ENCODE peak calls at places on chromosomes 11 and 22, in ten cellular contexts. M is PC-3, O is testis, S is endodermal cell, N is GM23248, B is neuronal stem cell, V is prostate gland, C is HCT116, L is body of pancreas, J is lower lobe of right lung. Q is an unnamed sample.
A peak's percentile ranks its signal among the peaks of the same experiment; 100 is the strongest.

GRCh38 chr11:108198833-108199232 is 23.6 kb downstream of the NPAT start:
- DNase-seq in M (no peak), O (peak; percentile 65), S (no peak), N (no peak), B (no peak), V (no peak), C (no peak), L (no peak), J (peak; percentile 70), Q (no peak)

GRCh38 chr11:66012946-66013761 is 1.3 kb downstream of the CST6 start:
- DNase-seq in M (peak; percentile 76), O (no peak), S (peak; percentile 64), N (no peak), B (no peak), V (no peak), C (no peak), L (no peak), J (no peak), Q (no peak)

GRCh38 chr22:20956258-20957117 is 10.6 kb upstream of the AIFM3 start:
- DNase-seq in M (peak; percentile 75), O (no peak), S (peak; percentile 89), N (peak; percentile 64), B (no peak), V (no peak), C (peak; percentile 73), L (peak; percentile 35), J (no peak), Q (no peak)

GRCh38 chr11:62419560-62420342 is 918 bp downstream of the SCGB1A1 start:
- DNase-seq in M (no peak), O (no peak), S (no peak), N (no peak), B (no peak), V (no peak), C (no peak), L (no peak), J (no peak), Q (no peak)

GRCh38 chr11:120441592-120441991 is 70.0 kb upstream of the GRIK4 start:
- DNase-seq in M (no peak), O (no peak), S (no peak), N (no peak), B (no peak), V (no peak), C (no peak), L (no peak), J (no peak), Q (no peak)

GRCh38 chr11:93849751-93850584 is 450 bp downstream of the VSTM5 start:
- DNase-seq in M (peak; percentile 30), O (peak; percentile 21), S (peak; percentile 78), N (peak; percentile 56), B (peak; percentile 5), V (no peak), C (no peak), L (peak; percentile 34), J (no peak), Q (peak; percentile 83)

GRCh38 chr11:127919206-127920000 is 668.0 kb downstream of the ETS1 start:
- DNase-seq in M (peak; percentile 63), O (no peak), S (no peak), N (peak; percentile 91), B (no peak), V (no peak), C (no peak), L (no peak), J (no peak), Q (no peak)

GRCh38 chr11:132231656-132232173 is 861.3 kb downstream of the NTM start:
- DNase-seq in M (no peak), O (no peak), S (no peak), N (no peak), B (no peak), V (no peak), C (no peak), L (no peak), J (no peak), Q (no peak)

GRCh38 chr11:76267563-76267962 is 61.3 kb upstream of the WNT11 start:
- DNase-seq in M (no peak), O (no peak), S (no peak), N (peak; percentile 83), B (no peak), V (no peak), C (no peak), L (no peak), J (no peak), Q (no peak)

GRCh38 chr11:114257621-114258558 is 38.3 kb upstream of the NNMT start:
- DNase-seq in M (no peak), O (peak; percentile 78), S (peak; percentile 71), N (peak; percentile 30), B (peak; percentile 90), V (peak; percentile 70), C (no peak), L (peak; percentile 43), J (peak; percentile 68), Q (peak; percentile 81)

GRCh38 chr22:49230194-49230577 is 597.5 kb downstream of the BRD1 start:
- DNase-seq in M (no peak), O (peak; percentile 15), S (peak; percentile 89), N (no peak), B (peak; percentile 50), V (peak; percentile 2), C (no peak), L (no peak), J (no peak), Q (no peak)

GRCh38 chr11:11845551-11845950 is 3.8 kb downstream of the USP47 start:
- DNase-seq in M (peak; percentile 25), O (no peak), S (no peak), N (peak; percentile 61), B (no peak), V (no peak), C (no peak), L (no peak), J (no peak), Q (no peak)

GRCh38 chr11:131195801-131196517 is 174.5 kb upstream of the NTM start:
- DNase-seq in M (peak; percentile 62), O (peak; percentile 52), S (no peak), N (peak; percentile 20), B (no peak), V (peak; percentile 62), C (no peak), L (peak; percentile 47), J (peak; percentile 61), Q (peak; percentile 76)

DNA sequence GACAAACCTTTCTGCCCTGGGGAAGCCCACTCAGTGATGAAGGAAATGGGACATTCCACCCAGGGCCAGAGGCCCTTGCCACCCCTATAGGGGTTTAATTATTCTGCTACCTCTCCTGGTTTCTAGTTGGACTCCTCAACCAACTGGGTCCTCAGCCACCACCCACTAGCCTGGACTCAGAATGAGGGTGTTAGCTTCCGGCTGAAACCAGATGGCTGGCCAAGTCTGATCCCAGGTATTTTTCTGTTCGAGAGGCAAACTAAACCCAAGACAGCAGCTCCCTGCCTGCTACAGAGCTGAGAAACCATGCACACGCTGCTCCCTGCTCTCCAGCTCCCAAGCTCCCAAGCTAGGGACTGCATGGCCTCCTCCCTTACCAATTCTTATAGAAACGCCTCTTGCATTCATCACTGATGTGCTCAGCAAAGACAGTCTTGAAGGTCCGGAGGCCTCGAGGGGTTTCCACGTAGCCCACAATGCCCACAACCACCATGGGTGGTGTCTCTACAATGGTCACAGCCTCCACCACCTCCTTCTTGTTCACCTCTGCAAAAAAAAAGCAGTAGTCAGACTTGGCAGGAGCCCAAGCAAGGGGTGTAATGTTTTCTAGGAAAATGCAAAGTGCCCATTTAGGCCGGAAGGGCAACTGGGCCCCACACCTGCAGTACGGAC is 2.2 kb downstream of the RPL3 start:
- DNase-seq in M (peak; percentile 22), O (no peak), S (peak; percentile 58), N (peak; percentile 55), B (no peak), V (no peak), C (no peak), L (no peak), J (peak; percentile 28), Q (no peak)
- H3K4me1 ChIP-seq in M (peaks cover 16% of the 10 kb centered on the region), O (peaks cover 50% of the 10 kb centered on the region), S (peaks cover 3% of the 10 kb centered on the region), N (peaks cover 23% of the 10 kb centered on the region), B (peaks cover 28% of the 10 kb centered on the region), V (peaks cover 26% of the 10 kb centered on the region), C (peaks cover 71% of the 10 kb centered on the region), L (peaks cover 55% of the 10 kb centered on the region), J (peaks cover 55% of the 10 kb centered on the region), Q (peaks cover 26% of the 10 kb centered on the region)

GRCh38 chr22:45242778-45243191 is 2.1 kb upstream of the KIAA0930 start:
- DNase-seq in M (peak; percentile 84), O (no peak), S (no peak), N (no peak), B (no peak), V (peak; percentile 76), C (no peak), L (peak; percentile 72), J (peak; percentile 53), Q (no peak)
- H3K4me1 ChIP-seq in M (peaks cover 35% of the 10 kb centered on the region), O (peaks cover 7% of the 10 kb centered on the region), S (peaks cover 6% of the 10 kb centered on the region), N (peaks cover 18% of the 10 kb centered on the region), B (peaks cover 10% of the 10 kb centered on the region), V (peaks cover 12% of the 10 kb centered on the region), C (peaks cover 67% of the 10 kb centered on the region), L (peaks cover 69% of the 10 kb centered on the region), J (peaks cover 33% of the 10 kb centered on the region), Q (peaks cover 29% of the 10 kb centered on the region)

GRCh38 chr11:60128376-60128775 is 39.9 kb downstream of the MS4A2 start:
- DNase-seq in M (no peak), O (peak; percentile 47), S (no peak), N (no peak), B (no peak), V (no peak), C (no peak), L (no peak), J (no peak), Q (no peak)
- H3K4me1 ChIP-seq in M (peaks cover 37% of the 10 kb centered on the region), O (peaks cover 28% of the 10 kb centered on the region), S (no peaks in the 10 kb centered on the region), N (no peaks in the 10 kb centered on the region), B (no peaks in the 10 kb centered on the region), V (no peaks in the 10 kb centered on the region), C (peaks cover 16% of the 10 kb centered on the region), L (peaks cover 12% of the 10 kb centered on the region), J (no peaks in the 10 kb centered on the region), Q (no peaks in the 10 kb centered on the region)

GRCh38 chr11:119023741-119024140 is 5.2 kb downstream of the TRAPPC4 start:
- DNase-seq in M (no peak), O (no peak), S (no peak), N (no peak), B (no peak), V (no peak), C (no peak), L (no peak), J (no peak), Q (no peak)

GRCh38 chr11:119024430-119025098 is 6.0 kb downstream of the TRAPPC4 start:
- DNase-seq in M (no peak), O (no peak), S (no peak), N (no peak), B (no peak), V (no peak), C (no peak), L (no peak), J (no peak), Q (no peak)

GRCh38 chr11:119018074-119018938 is at the start of the genes RPS25 and TRAPPC4:
- DNase-seq in M (peak; percentile 99), O (peak; percentile 98), S (peak; percentile 97), N (peak; percentile 99), B (peak; percentile 90), V (peak; percentile 96), C (peak; percentile 94), L (peak; percentile 94), J (peak; percentile 97), Q (peak; percentile 92)

GRCh38 chr11:119016216-119017009 is 1.7 kb downstream of the RPS25 start:
- DNase-seq in M (no peak), O (no peak), S (no peak), N (no peak), B (no peak), V (no peak), C (no peak), L (no peak), J (no peak), Q (no peak)

DNA sequence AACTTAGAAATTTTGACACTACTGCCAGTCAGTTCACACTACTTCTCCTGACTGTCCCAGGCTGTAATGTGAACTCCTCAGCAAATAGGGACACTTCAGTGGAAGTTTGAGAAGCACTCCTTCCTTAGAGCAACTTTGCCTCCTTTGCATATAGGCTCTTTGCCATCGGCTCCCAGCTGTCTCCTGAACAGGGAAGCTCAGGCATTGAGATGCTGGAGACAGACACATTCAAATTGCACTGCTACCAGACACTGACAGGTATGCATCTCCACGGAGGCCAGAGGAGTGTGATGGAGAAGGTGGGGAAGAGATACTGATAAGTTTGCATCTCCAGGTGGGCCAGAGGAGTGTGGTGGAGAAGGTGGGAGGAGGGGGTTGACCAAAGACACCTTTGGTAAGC is 1.4 kb downstream of the TRAPPC4 start:
- DNase-seq in M (peak; percentile 34), O (no peak), S (no peak), N (no peak), B (no peak), V (no peak), C (no peak), L (no peak), J (no peak), Q (no peak)
- H3K4me1 ChIP-seq in M (peaks cover 31% of the 10 kb centered on the region), O (peaks cover 15% of the 10 kb centered on the region), S (peaks cover 16% of the 10 kb centered on the region), N (peaks cover 29% of the 10 kb centered on the region), B (peaks cover 5% of the 10 kb centered on the region), V (peaks cover 9% of the 10 kb centered on the region), C (peaks cover 40% of the 10 kb centered on the region), L (peaks cover 76% of the 10 kb centered on the region), J (peaks cover 60% of the 10 kb centered on the region), Q (peaks cover 29% of the 10 kb centered on the region)